ENCODE peak calls at places on chromosomes 7 and 10, in six cellular contexts. One of them, this sample, is unnamed.

GRCh38 chr10:86221442-86222335 is 144.9 kb downstream of the GRID1 start:
- DNase-seq in neural crest cell: no peak
- DNase-seq in Peyer's patch: no peak
- DNase-seq in tibial artery: no peak
- DNase-seq in psoas muscle: no peak
- DNase-seq in lower lobe of right lung: no peak
- DNase-seq in this sample: no peak

GRCh38 chr10:113957013-113957412 is 86.7 kb upstream of the ADRB1 start:
- DNase-seq in neural crest cell: no peak
- DNase-seq in Peyer's patch: no peak
- DNase-seq in tibial artery: no peak
- DNase-seq in psoas muscle: no peak
- DNase-seq in lower lobe of right lung: no peak
- DNase-seq in this sample: no peak

GRCh38 chr7:148110097-148110868 is 480.3 kb upstream of the C7orf33 start:
- DNase-seq in neural crest cell: no peak
- DNase-seq in Peyer's patch: no peak
- DNase-seq in tibial artery: no peak
- DNase-seq in psoas muscle: no peak
- DNase-seq in lower lobe of right lung: no peak
- DNase-seq in this sample: no peak

GRCh38 chr7:80183900-80184685 is 49.5 kb downstream of the GNAI1 start:
- DNase-seq in neural crest cell: no peak
- DNase-seq in Peyer's patch: no peak
- DNase-seq in tibial artery: no peak
- DNase-seq in psoas muscle: no peak
- DNase-seq in lower lobe of right lung: no peak
- DNase-seq in this sample: no peak

GRCh38 chr7:88132725-88133124 is 87.1 kb downstream of the SRI start:
- DNase-seq in neural crest cell: no peak
- DNase-seq in Peyer's patch: no peak
- DNase-seq in tibial artery: no peak
- DNase-seq in psoas muscle: no peak
- DNase-seq in lower lobe of right lung: no peak
- DNase-seq in this sample: peak

GRCh38 chr10:129063877-129064276 is 403.2 kb upstream of the MGMT start:
- DNase-seq in neural crest cell: no peak
- DNase-seq in Peyer's patch: no peak
- DNase-seq in tibial artery: no peak
- DNase-seq in psoas muscle: no peak
- DNase-seq in lower lobe of right lung: no peak
- DNase-seq in this sample: no peak

GRCh38 chr10:51733061-51733460 is 33.7 kb upstream of the CSTF2T start:
- DNase-seq in neural crest cell: no peak
- DNase-seq in Peyer's patch: no peak
- DNase-seq in tibial artery: no peak
- DNase-seq in psoas muscle: no peak
- DNase-seq in lower lobe of right lung: no peak
- DNase-seq in this sample: no peak

GRCh38 chr10:19250542-19250941 is 201.9 kb downstream of the MALRD1 start:
- DNase-seq in neural crest cell: no peak
- DNase-seq in Peyer's patch: no peak
- DNase-seq in tibial artery: no peak
- DNase-seq in psoas muscle: no peak
- DNase-seq in lower lobe of right lung: no peak
- DNase-seq in this sample: no peak

GRCh38 chr7:122315507-122316466 is 11.2 kb upstream of the FEZF1 start:
- DNase-seq in neural crest cell: no peak
- DNase-seq in Peyer's patch: no peak
- DNase-seq in tibial artery: no peak
- DNase-seq in psoas muscle: no peak
- DNase-seq in lower lobe of right lung: no peak
- DNase-seq in this sample: no peak

GRCh38 chr7:127831312-127832212 is 179.6 kb downstream of the SND1 start:
- DNase-seq in neural crest cell: no peak
- DNase-seq in Peyer's patch: no peak
- DNase-seq in tibial artery: no peak
- DNase-seq in psoas muscle: no peak
- DNase-seq in lower lobe of right lung: no peak
- DNase-seq in this sample: no peak

GRCh38 chr10:79073784-79074432 is 5.1 kb downstream of the ZMIZ1 start:
- DNase-seq in neural crest cell: no peak
- DNase-seq in Peyer's patch: peak
- DNase-seq in tibial artery: peak
- DNase-seq in psoas muscle: peak
- DNase-seq in lower lobe of right lung: peak
- DNase-seq in this sample: no peak

GRCh38 chr7:35694161-35694783 is 663 bp downstream of the HERPUD2 start:
- DNase-seq in neural crest cell: peak
- DNase-seq in Peyer's patch: no peak
- DNase-seq in tibial artery: no peak
- DNase-seq in psoas muscle: no peak
- DNase-seq in lower lobe of right lung: no peak
- DNase-seq in this sample: no peak

GRCh38 chr10:93235686-93236085 is 162.0 kb downstream of the CYP26A1 start:
- DNase-seq in neural crest cell: no peak
- DNase-seq in Peyer's patch: no peak
- DNase-seq in tibial artery: no peak
- DNase-seq in psoas muscle: no peak
- DNase-seq in lower lobe of right lung: no peak
- DNase-seq in this sample: no peak

GRCh38 chr10:62671104-62671503 is 133.4 kb upstream of the ADO start:
- DNase-seq in neural crest cell: no peak
- DNase-seq in Peyer's patch: no peak
- DNase-seq in tibial artery: no peak
- DNase-seq in psoas muscle: no peak
- DNase-seq in lower lobe of right lung: no peak
- DNase-seq in this sample: no peak

GRCh38 chr10:36882781-36883180 is 242.6 kb upstream of the ANKRD30A start:
- DNase-seq in neural crest cell: no peak
- DNase-seq in Peyer's patch: no peak
- DNase-seq in tibial artery: no peak
- DNase-seq in psoas muscle: no peak
- DNase-seq in lower lobe of right lung: no peak
- DNase-seq in this sample: no peak

GRCh38 chr10:14200645-14201534 is 129.8 kb downstream of the FRMD4A start:
- DNase-seq in neural crest cell: peak
- DNase-seq in Peyer's patch: no peak
- DNase-seq in tibial artery: no peak
- DNase-seq in psoas muscle: no peak
- DNase-seq in lower lobe of right lung: no peak
- DNase-seq in this sample: no peak
- TF ChIP-seq CTCF in neural crest cell: peak
- TF ChIP-seq CTCF in Peyer's patch: no peak
- TF ChIP-seq CTCF in tibial artery: no peak
- TF ChIP-seq CTCF in psoas muscle: no peak
- TF ChIP-seq CTCF in lower lobe of right lung: peak
- TF ChIP-seq CTCF in this sample: no peak

GRCh38 chr7:6026011-6026819 is 5.0 kb upstream of the ANKRD61 start:
- DNase-seq in neural crest cell: peak
- DNase-seq in Peyer's patch: peak
- DNase-seq in tibial artery: peak
- DNase-seq in psoas muscle: peak
- DNase-seq in lower lobe of right lung: peak
- DNase-seq in this sample: peak
- TF ChIP-seq CTCF in neural crest cell: peak
- TF ChIP-seq CTCF in Peyer's patch: peak
- TF ChIP-seq CTCF in tibial artery: no peak
- TF ChIP-seq CTCF in psoas muscle: no peak
- TF ChIP-seq CTCF in lower lobe of right lung: peak
- TF ChIP-seq CTCF in this sample: peak

GRCh38 chr10:99548041-99548530 is 15.3 kb downstream of the NKX2-3 start:
- DNase-seq in neural crest cell: no peak
- DNase-seq in Peyer's patch: no peak
- DNase-seq in tibial artery: no peak
- DNase-seq in psoas muscle: no peak
- DNase-seq in lower lobe of right lung: no peak
- DNase-seq in this sample: peak
- TF ChIP-seq CTCF in neural crest cell: peak
- TF ChIP-seq CTCF in Peyer's patch: peak
- TF ChIP-seq CTCF in tibial artery: no peak
- TF ChIP-seq CTCF in psoas muscle: peak
- TF ChIP-seq CTCF in lower lobe of right lung: peak
- TF ChIP-seq CTCF in this sample: no peak

DNA sequence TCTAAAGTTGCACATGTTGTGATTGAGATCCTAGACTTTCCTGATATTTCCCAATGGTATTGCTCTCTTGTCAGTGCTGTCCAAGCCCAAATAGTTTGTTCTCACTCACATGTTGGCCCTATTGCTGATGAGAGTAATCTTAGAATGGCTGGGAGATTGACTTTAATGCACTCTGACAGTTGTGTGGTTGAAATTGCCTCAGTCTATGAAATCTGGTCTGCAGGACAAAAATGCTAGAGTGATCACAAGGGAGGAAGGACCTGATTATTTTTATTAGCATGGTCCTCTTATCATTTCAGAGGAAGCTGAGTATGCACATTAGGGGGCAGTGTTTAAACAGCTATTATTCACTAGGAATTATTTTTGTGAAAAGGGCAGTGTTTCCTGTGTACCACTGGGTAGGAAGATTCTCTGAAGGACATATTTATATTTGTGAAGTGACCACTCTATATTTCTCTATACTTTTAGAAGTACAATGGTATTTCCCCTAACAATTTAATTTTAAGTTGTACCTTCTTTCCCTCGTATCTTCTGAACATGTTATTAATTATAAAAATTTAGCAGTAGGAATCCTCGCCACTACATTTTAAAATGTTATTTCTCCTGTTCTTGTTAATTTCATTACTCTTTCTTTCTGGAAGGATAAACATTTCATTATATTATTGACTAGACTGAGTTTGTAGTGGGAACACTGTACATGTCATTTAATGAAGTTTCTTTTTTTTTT is 64.4 kb downstream of the SUGCT start:
- DNase-seq in neural crest cell: no peak
- DNase-seq in Peyer's patch: no peak
- DNase-seq in tibial artery: no peak
- DNase-seq in psoas muscle: no peak
- DNase-seq in lower lobe of right lung: no peak
- DNase-seq in this sample: no peak
- TF ChIP-seq CTCF in neural crest cell: peak
- TF ChIP-seq CTCF in Peyer's patch: no peak
- TF ChIP-seq CTCF in tibial artery: peak
- TF ChIP-seq CTCF in psoas muscle: no peak
- TF ChIP-seq CTCF in lower lobe of right lung: no peak
- TF ChIP-seq CTCF in this sample: peak

GRCh38 chr7:45574521-45575500 is 643 bp downstream of the ADCY1 start:
- DNase-seq in neural crest cell: peak
- DNase-seq in Peyer's patch: no peak
- DNase-seq in tibial artery: peak
- DNase-seq in psoas muscle: no peak
- DNase-seq in lower lobe of right lung: no peak
- DNase-seq in this sample: peak
- TF ChIP-seq CTCF in neural crest cell: peak
- TF ChIP-seq CTCF in Peyer's patch: peak
- TF ChIP-seq CTCF in tibial artery: no peak
- TF ChIP-seq CTCF in psoas muscle: peak
- TF ChIP-seq CTCF in lower lobe of right lung: no peak
- TF ChIP-seq CTCF in this sample: no peak

GRCh38 chr7:150404785-150405583 is 25.9 kb downstream of the ZNF775 start:
- DNase-seq in neural crest cell: peak
- DNase-seq in Peyer's patch: peak
- DNase-seq in tibial artery: peak
- DNase-seq in psoas muscle: peak
- DNase-seq in lower lobe of right lung: peak
- DNase-seq in this sample: peak
- TF ChIP-seq CTCF in neural crest cell: peak
- TF ChIP-seq CTCF in Peyer's patch: no peak
- TF ChIP-seq CTCF in tibial artery: no peak
- TF ChIP-seq CTCF in psoas muscle: no peak
- TF ChIP-seq CTCF in lower lobe of right lung: no peak
- TF ChIP-seq CTCF in this sample: peak

GRCh38 chr7:38070718-38071117 is 107.3 kb upstream of the STARD3NL start:
- DNase-seq in neural crest cell: no peak
- DNase-seq in Peyer's patch: no peak
- DNase-seq in tibial artery: no peak
- DNase-seq in psoas muscle: no peak
- DNase-seq in lower lobe of right lung: no peak
- DNase-seq in this sample: no peak
- TF ChIP-seq CTCF in neural crest cell: peak
- TF ChIP-seq CTCF in Peyer's patch: peak
- TF ChIP-seq CTCF in tibial artery: no peak
- TF ChIP-seq CTCF in psoas muscle: peak
- TF ChIP-seq CTCF in lower lobe of right lung: peak
- TF ChIP-seq CTCF in this sample: no peak

DNA sequence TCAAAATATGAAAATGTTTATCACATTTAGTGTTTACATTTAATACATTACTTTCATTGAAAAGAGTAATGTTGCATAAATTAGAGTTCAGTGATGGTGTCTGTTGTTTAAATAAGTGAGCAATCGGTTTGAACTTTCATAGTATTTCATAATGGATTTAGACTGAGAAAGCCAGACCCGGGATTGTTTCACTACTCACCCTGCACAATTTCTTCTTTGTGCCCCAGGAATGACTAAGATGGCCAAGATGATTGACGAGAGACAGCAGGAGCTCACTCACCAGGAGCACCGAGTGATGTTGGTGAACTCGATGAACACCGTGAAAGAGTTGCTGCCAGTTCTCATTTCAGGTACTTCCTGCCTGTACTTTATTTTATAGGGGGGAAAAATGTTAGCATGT is 74.6 kb downstream of the VCL start:
- DNase-seq in neural crest cell: no peak
- DNase-seq in Peyer's patch: no peak
- DNase-seq in tibial artery: no peak
- DNase-seq in psoas muscle: no peak
- DNase-seq in lower lobe of right lung: no peak
- DNase-seq in this sample: no peak
- TF ChIP-seq CTCF in neural crest cell: no peak
- TF ChIP-seq CTCF in Peyer's patch: no peak
- TF ChIP-seq CTCF in tibial artery: no peak
- TF ChIP-seq CTCF in psoas muscle: no peak
- TF ChIP-seq CTCF in lower lobe of right lung: no peak
- TF ChIP-seq CTCF in this sample: no peak

GRCh38 chr10:133162910-133163856 is 3.2 kb downstream of the KNDC1 start:
- DNase-seq in neural crest cell: no peak
- DNase-seq in Peyer's patch: no peak
- DNase-seq in tibial artery: peak
- DNase-seq in psoas muscle: peak
- DNase-seq in lower lobe of right lung: no peak
- DNase-seq in this sample: no peak

GRCh38 chr10:133165556-133166503 is 5.8 kb downstream of the KNDC1 start:
- DNase-seq in neural crest cell: no peak
- DNase-seq in Peyer's patch: no peak
- DNase-seq in tibial artery: peak
- DNase-seq in psoas muscle: peak
- DNase-seq in lower lobe of right lung: peak
- DNase-seq in this sample: no peak

GRCh38 chr10:133162178-133162909 is 2.3 kb downstream of the KNDC1 start:
- DNase-seq in neural crest cell: no peak
- DNase-seq in Peyer's patch: no peak
- DNase-seq in tibial artery: no peak
- DNase-seq in psoas muscle: no peak
- DNase-seq in lower lobe of right lung: peak
- DNase-seq in this sample: no peak

GRCh38 chr10:133164816-133165555 is 5.0 kb downstream of the KNDC1 start:
- DNase-seq in neural crest cell: no peak
- DNase-seq in Peyer's patch: no peak
- DNase-seq in tibial artery: peak
- DNase-seq in psoas muscle: no peak
- DNase-seq in lower lobe of right lung: peak
- DNase-seq in this sample: no peak

GRCh38 chr10:133163889-133164815 is 4.1 kb downstream of the KNDC1 start:
- DNase-seq in neural crest cell: no peak
- DNase-seq in Peyer's patch: no peak
- DNase-seq in tibial artery: peak
- DNase-seq in psoas muscle: peak
- DNase-seq in lower lobe of right lung: peak
- DNase-seq in this sample: no peak
- TF ChIP-seq CTCF in neural crest cell: no peak
- TF ChIP-seq CTCF in Peyer's patch: no peak
- TF ChIP-seq CTCF in tibial artery: no peak
- TF ChIP-seq CTCF in psoas muscle: no peak
- TF ChIP-seq CTCF in lower lobe of right lung: no peak
- TF ChIP-seq CTCF in this sample: no peak

This sample was measured in GM10248.